ENCODE peak calls at places on chromosomes 3 and 15, in five cellular contexts. M, Z, N, S and E are unnamed samples.
A peak's percentile ranks its signal among the peaks of the same experiment; 100 is the strongest.

GRCh38 chr3:62113092-62113491 is 260.3 kb downstream of the FEZF2 start:
- DNase-seq in Z (no peak), M (no peak), N (no peak), S (no peak), E (no peak)

GRCh38 chr3:116037954-116038911 is 407.1 kb downstream of the LSAMP start:
- DNase-seq in Z (no peak), S (no peak), N (no peak), M (no peak), E (no peak)

GRCh38 chr3:126353694-126354321 is 3.4 kb downstream of the KLF15 start:
- DNase-seq in M (peak; percentile 29), Z (no peak), N (no peak), S (no peak), E (no peak)

GRCh38 chr3:60755094-60755493 is 496.2 kb downstream of the FHIT start:
- DNase-seq in N (no peak), M (peak; percentile 31), S (peak; percentile 64), Z (no peak), E (peak; percentile 0)

GRCh38 chr3:62007036-62007435 is 366.3 kb downstream of the FEZF2 start:
- DNase-seq in S (no peak), M (no peak), Z (no peak), N (peak; percentile 5), E (no peak)

GRCh38 chr3:141360888-141361598 is 7.3 kb upstream of the ZBTB38 start:
- DNase-seq in M (peak; percentile 98), S (no peak), N (peak; percentile 90), Z (peak; percentile 71), E (peak; percentile 86)

GRCh38 chr15:57196865-57197264 is 179.4 kb upstream of the CGNL1 start:
- DNase-seq in S (no peak), M (no peak), N (peak; percentile 33), Z (no peak), E (no peak)

GRCh38 chr3:50656417-50657195 is 18.1 kb upstream of the DOCK3 start:
- DNase-seq in Z (no peak), M (no peak), S (no peak), N (no peak), E (no peak)

GRCh38 chr15:85412956-85413854 is 32.8 kb downstream of the AKAP13 start:
- DNase-seq in Z (no peak), M (peak; percentile 90), N (peak; percentile 95), S (no peak), E (peak; percentile 98)

GRCh38 chr3:126320517-126321293 is 36.5 kb downstream of the KLF15 start:
- DNase-seq in S (no peak), Z (no peak), N (no peak), M (no peak), E (no peak)

GRCh38 chr3:76024640-76025039 is 239.3 kb upstream of the ZNF717 start:
- DNase-seq in M (peak; percentile 3), N (peak; percentile 59), Z (no peak), S (no peak), E (peak; percentile 5)

GRCh38 chr3:1446531-1446930 is 353.7 kb downstream of the CNTN6 start:
- DNase-seq in Z (no peak), S (no peak), M (no peak), N (no peak), E (no peak)

GRCh38 chr3:85475346-85475745 is 516.6 kb downstream of the CADM2 start:
- DNase-seq in M (no peak), S (no peak), Z (no peak), N (no peak), E (no peak)

GRCh38 chr3:151468284-151468917 is 7.5 kb upstream of the IGSF10 start:
- DNase-seq in N (peak; percentile 62), S (peak; percentile 58), Z (peak; percentile 68), M (peak; percentile 63), E (peak; percentile 36)

GRCh38 chr3:901953-902778 is 190.7 kb upstream of the CNTN6 start:
- DNase-seq in Z (peak; percentile 8), N (no peak), M (no peak), S (no peak), E (peak; percentile 2)

GRCh38 chr15:100256096-100256984 is 85.4 kb downstream of the ADAMTS17 start:
- DNase-seq in N (no peak), M (no peak), Z (no peak), S (peak; percentile 14), E (no peak)
- TF ChIP-seq MAFK in N (no peak), M (no peak), Z (no peak), S (no peak), E (no peak)

DNA sequence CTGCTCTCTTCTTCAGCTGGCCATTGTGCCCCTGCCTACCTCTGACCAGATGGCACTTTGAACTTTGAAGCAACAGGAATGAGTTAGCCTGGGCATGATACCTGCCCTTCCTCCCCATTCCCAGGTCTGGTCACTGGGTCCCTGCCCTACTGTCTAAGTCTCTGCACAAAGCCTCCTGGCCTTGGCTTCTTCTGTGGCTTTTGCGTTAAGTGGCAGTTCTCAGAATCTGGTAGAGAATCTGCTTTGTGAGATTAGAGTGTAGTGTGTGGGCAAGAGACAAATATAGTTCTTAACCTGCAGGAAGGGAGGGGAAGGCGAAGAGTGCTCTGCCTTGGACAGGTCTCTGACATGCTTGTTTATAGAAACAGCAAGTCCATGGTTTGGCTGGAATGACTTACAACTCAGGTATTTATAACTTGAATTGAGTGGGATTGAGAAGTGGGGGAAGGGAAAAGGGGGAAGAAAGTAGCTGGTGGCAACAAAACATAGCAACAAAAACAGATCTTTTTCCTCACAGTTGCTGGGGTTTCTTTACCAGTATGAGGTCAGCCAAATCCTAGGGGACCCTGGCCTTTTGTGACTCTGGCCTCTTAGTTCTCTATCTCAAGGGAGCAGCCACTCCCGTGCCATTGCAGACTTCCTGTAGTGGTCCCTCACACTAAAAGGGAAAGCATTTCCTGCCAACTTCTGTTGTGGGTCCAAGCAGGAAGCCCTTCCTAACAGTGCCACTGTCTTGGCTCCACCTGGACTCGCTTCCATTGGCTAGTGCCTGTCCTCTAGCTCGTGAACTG is 16.7 kb downstream of the MAPKBP1 start:
- DNase-seq in N (peak; percentile 79), M (peak; percentile 28), S (no peak), Z (peak; percentile 65), E (peak; percentile 14)
- TF ChIP-seq MAFK in N (no peak), M (no peak), S (no peak), Z (no peak), E (no peak)

GRCh38 chr3:189404036-189404435 is 227.2 kb upstream of the TP63 start:
- DNase-seq in S (no peak), Z (no peak), N (no peak), M (no peak), E (no peak)
- TF ChIP-seq MAFK in S (no peak), Z (no peak), N (no peak), M (no peak), E (no peak)

DNA sequence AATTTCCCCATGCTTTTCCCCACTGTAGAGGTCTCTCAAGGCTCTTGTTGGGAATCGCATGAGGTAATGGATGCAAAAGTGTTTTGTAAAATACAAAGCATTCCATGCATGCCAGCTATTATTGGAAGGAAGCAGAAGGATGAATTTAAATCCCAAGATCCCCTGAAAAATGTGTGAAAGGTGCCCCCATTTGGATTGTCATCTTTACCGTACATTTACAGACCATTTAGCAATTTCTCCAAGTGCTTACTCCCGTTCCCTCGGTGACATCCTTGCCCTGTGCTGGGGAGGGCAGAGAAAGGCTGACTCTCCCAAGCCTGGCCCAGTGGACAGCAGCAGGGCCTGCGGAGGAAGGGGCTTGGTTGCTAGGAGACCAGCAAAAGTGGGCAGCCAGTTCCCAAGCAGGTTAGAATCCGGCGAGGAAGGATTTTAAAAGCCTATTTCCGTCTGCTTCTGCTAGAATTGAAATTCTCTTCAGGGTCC is 31.1 kb upstream of the NEO1 start:
- DNase-seq in N (no peak), Z (no peak), M (no peak), S (peak; percentile 57), E (no peak)
- TF ChIP-seq MAFK in N (no peak), Z (no peak), M (no peak), S (no peak), E (no peak)